ENCODE peak calls at places on chromosomes 13 and 19, in eight cellular contexts. R, J, N, C, B, D, H and X are unnamed samples. For H3K4me1, the result is how much of the 10 kb centered on the place peaks cover.

GRCh38 chr13:99766641-99767045 is 204.9 kb downstream of the ZIC5 start:
- DNase-seq in R (no peak), J (no peak), N (no peak), C (no peak), B (no peak), D (no peak), H (no peak), X (no peak)

GRCh38 chr19:38657633-38658222 is 10.3 kb downstream of the ACTN4 start:
- DNase-seq in R (peak), J (no peak), N (no peak), C (no peak), B (no peak), D (no peak), H (no peak), X (no peak)

GRCh38 chr13:44301639-44302015 is 72.0 kb upstream of the SERP2 start:
- DNase-seq in R (no peak), J (no peak), N (no peak), C (no peak), B (no peak), D (no peak), H (no peak), X (no peak)

GRCh38 chr19:3968556-3969434 is 2.1 kb downstream of the DAPK3 start:
- DNase-seq in R (peak), J (peak), N (no peak), C (peak), B (peak), D (peak), H (peak), X (peak)

GRCh38 chr19:4811328-4812131 is 20.0 kb downstream of the TICAM1 start:
- DNase-seq in R (peak), J (peak), N (peak), C (peak), B (peak), D (peak), H (peak), X (peak)

GRCh38 chr13:80618777-80619176 is 277.9 kb upstream of the SPRY2 start:
- DNase-seq in R (no peak), J (no peak), N (no peak), C (no peak), B (no peak), D (no peak), H (no peak), X (no peak)

GRCh38 chr19:13318190-13318589 is 168.0 kb downstream of the IER2 start:
- DNase-seq in R (no peak), J (no peak), N (no peak), C (no peak), B (no peak), D (no peak), H (no peak), X (no peak)

GRCh38 chr13:92225861-92226260 is 827.4 kb downstream of the GPC5 start:
- DNase-seq in R (no peak), J (no peak), N (no peak), C (no peak), B (no peak), D (no peak), H (no peak), X (no peak)

GRCh38 chr19:8261881-8262280 is 46.3 kb downstream of the CD320 start:
- DNase-seq in R (no peak), J (no peak), N (no peak), C (no peak), B (no peak), D (no peak), H (no peak), X (no peak)

GRCh38 chr19:17620696-17621095 is 65.2 kb downstream of the COLGALT1 start:
- DNase-seq in R (no peak), J (no peak), N (no peak), C (no peak), B (no peak), D (no peak), H (no peak), X (no peak)

GRCh38 chr13:97121894-97122293 is 100.2 kb upstream of the MBNL2 start:
- DNase-seq in R (no peak), J (no peak), N (no peak), C (peak), B (no peak), D (no peak), H (no peak), X (no peak)

GRCh38 chr19:6773323-6773931 is 919 bp downstream of the VAV1 start:
- DNase-seq in R (no peak), J (no peak), N (peak), C (no peak), B (no peak), D (no peak), H (no peak), X (peak)

GRCh38 chr19:7331446-7331845 is 17.3 kb upstream of the ARHGEF18 start:
- DNase-seq in R (no peak), J (no peak), N (no peak), C (no peak), B (no peak), D (no peak), H (no peak), X (no peak)

GRCh38 chr13:74452176-74452575 is 318.0 kb upstream of the KLF12 start:
- DNase-seq in R (no peak), J (no peak), N (no peak), C (no peak), B (no peak), D (no peak), H (no peak), X (no peak)

GRCh38 chr19:18264428-18264827 is 9.8 kb downstream of the IQCN start:
- DNase-seq in R (no peak), J (peak), N (no peak), C (no peak), B (no peak), D (no peak), H (no peak), X (no peak)

GRCh38 chr13:103188688-103189326 is 122.6 kb upstream of the SLC10A2 start:
- DNase-seq in R (no peak), J (no peak), N (no peak), C (peak), B (peak), D (no peak), H (no peak), X (no peak)

GRCh38 chr13:38530492-38530891 is 156.4 kb upstream of the FREM2 start:
- DNase-seq in R (no peak), J (no peak), N (no peak), C (no peak), B (peak), D (no peak), H (no peak), X (no peak)

GRCh38 chr13:75372923-75373841 is 108.8 kb downstream of the TBC1D4 start:
- DNase-seq in R (no peak), J (no peak), N (no peak), C (no peak), B (no peak), D (no peak), H (no peak), X (no peak)

GRCh38 chr19:1848399-1849131 is at the start of gene REXO1:
- DNase-seq in R (no peak), J (peak), N (peak), C (peak), B (peak), D (peak), H (peak), X (peak)

GRCh38 chr13:50697746-50698526 is 145.6 kb downstream of the DLEU7 start:
- DNase-seq in R (no peak), J (no peak), N (no peak), C (no peak), B (no peak), D (no peak), H (no peak), X (no peak)
- H3K4me1 ChIP-seq in R (under half), J (under half), N (under half), C (under half), B (half or more), D (under half), H (under half), X (half or more)

GRCh38 chr19:29676586-29676985 is 11.3 kb downstream of the PLEKHF1 start:
- DNase-seq in R (no peak), J (no peak), N (no peak), C (no peak), B (no peak), D (no peak), H (no peak), X (peak)
- H3K27ac ChIP-seq in R (no peak), J (no peak), N (no peak), C (no peak), B (no peak), D (no peak), H (peak), X (peak)

GRCh38 chr13:87677334-87678234 is 6.4 kb downstream of the SLITRK5 start:
- DNase-seq in R (no peak), J (no peak), N (no peak), C (no peak), B (peak), D (peak), H (no peak), X (no peak)
- H3K4me3 ChIP-seq in R (peak), J (peak), N (peak), C (peak), B (peak), D (peak), H (peak), X (peak)

DNA sequence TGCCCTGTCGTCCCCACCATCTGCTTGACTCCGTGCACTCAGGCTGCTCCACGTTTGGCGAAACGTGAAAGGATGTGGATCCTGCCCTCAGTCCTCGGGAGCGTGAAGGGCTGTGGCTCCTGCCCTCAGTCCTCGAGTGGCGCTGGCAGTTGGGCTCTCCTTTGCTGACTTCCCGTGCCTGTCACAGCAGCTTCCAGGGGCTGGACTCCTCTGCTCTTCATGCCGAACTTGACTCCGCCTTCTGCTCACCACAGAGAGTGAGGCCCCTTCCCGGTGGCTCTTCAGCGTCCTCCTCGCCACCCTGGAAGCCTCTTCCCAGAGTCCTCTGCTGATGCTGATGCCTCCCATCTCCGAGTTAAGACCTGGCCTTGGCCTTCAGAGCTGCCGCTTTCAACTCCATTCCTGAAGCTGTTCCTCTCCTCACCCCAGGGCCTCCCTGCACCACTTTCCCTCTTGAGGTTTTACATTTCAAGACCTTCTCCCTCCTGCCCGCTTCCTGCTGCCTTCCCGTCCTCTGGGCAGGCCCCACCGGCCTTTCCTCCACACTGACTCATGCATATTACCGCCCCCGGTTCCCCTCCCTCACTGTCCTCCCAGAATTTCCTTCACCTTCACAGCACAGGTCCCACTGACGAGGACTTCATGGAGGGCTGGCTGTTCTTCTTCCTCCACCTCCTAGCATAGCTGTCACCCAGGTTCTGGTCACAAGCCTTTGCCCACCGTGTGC is 111.7 kb downstream of the SHISA2 start:
- DNase-seq in R (no peak), J (no peak), N (no peak), C (no peak), B (no peak), D (no peak), H (no peak), X (no peak)
- H3K4me1 ChIP-seq in R (under half), J (under half), N (under half), C (under half), B (under half), D (under half), H (under half), X (under half)

GRCh38 chr13:110440946-110441731 is 120.4 kb downstream of the RAB20 start:
- DNase-seq in R (no peak), J (no peak), N (no peak), C (no peak), B (no peak), D (no peak), H (no peak), X (no peak)

GRCh38 chr13:110436786-110437370 is 124.6 kb downstream of the RAB20 start:
- DNase-seq in R (no peak), J (no peak), N (no peak), C (no peak), B (no peak), D (no peak), H (no peak), X (no peak)

GRCh38 chr13:110438211-110438610 is 123.3 kb downstream of the RAB20 start:
- DNase-seq in R (no peak), J (no peak), N (no peak), C (no peak), B (no peak), D (no peak), H (no peak), X (no peak)

GRCh38 chr13:110436276-110436675 is 125.2 kb downstream of the RAB20 start:
- DNase-seq in R (no peak), J (no peak), N (no peak), C (no peak), B (no peak), D (no peak), H (no peak), X (no peak)

GRCh38 chr13:110438776-110439175 is 122.7 kb downstream of the RAB20 start:
- DNase-seq in R (no peak), J (no peak), N (no peak), C (no peak), B (no peak), D (no peak), H (no peak), X (no peak)
- H3K27ac ChIP-seq in R (no peak), J (no peak), N (no peak), C (no peak), B (no peak), D (no peak), H (peak), X (no peak)

GRCh38 chr13:29676941-29677452 is 81.5 kb upstream of the SLC7A1 start:
- DNase-seq in R (no peak), J (no peak), N (no peak), C (peak), B (no peak), D (no peak), H (no peak), X (no peak)
- H3K4me3 ChIP-seq in R (no peak), J (no peak), N (no peak), C (no peak), B (no peak), D (no peak), H (no peak), X (no peak)

GRCh38 chr19:48297975-48298374 is 27.4 kb upstream of the EMP3 start:
- DNase-seq in R (no peak), J (no peak), N (no peak), C (no peak), B (no peak), D (no peak), H (no peak), X (no peak)
- H3K4me1 ChIP-seq in R (under half), J (under half), N (under half), C (under half), B (under half), D (under half), H (under half), X (under half)